ENCODE peak calls at places on chromosomes 2 and 18, in five cellular contexts. One of them, this sample, is unnamed.

GRCh38 chr2:57460875-57461274 is 585.7 kb upstream of the VRK2 start:
- DNase-seq in NB4: no peak
- DNase-seq in endothelial cell: no peak
- DNase-seq in dorsolateral prefrontal cortex: no peak
- DNase-seq in AG04449: no peak
- DNase-seq in this sample: no peak

GRCh38 chr2:211503856-211504255 is 947.5 kb downstream of the CPS1 start:
- DNase-seq in NB4: peak; percentile 14
- DNase-seq in endothelial cell: no peak
- DNase-seq in dorsolateral prefrontal cortex: no peak
- DNase-seq in AG04449: no peak
- DNase-seq in this sample: no peak

GRCh38 chr2:240840435-240841060 is 20.5 kb upstream of the KIF1A start:
- DNase-seq in NB4: peak; percentile 51
- DNase-seq in endothelial cell: peak; percentile 89
- DNase-seq in dorsolateral prefrontal cortex: no peak
- DNase-seq in AG04449: no peak
- DNase-seq in this sample: no peak

GRCh38 chr2:25982968-25983280 is 627 bp upstream of the KIF3C start:
- DNase-seq in NB4: no peak
- DNase-seq in endothelial cell: no peak
- DNase-seq in dorsolateral prefrontal cortex: no peak
- DNase-seq in AG04449: no peak
- DNase-seq in this sample: no peak

GRCh38 chr2:109702250-109702985 is 88.3 kb downstream of the SOWAHC start:
- DNase-seq in NB4: no peak
- DNase-seq in endothelial cell: no peak
- DNase-seq in dorsolateral prefrontal cortex: no peak
- DNase-seq in AG04449: no peak
- DNase-seq in this sample: no peak

GRCh38 chr2:201796478-201796865 is 9.9 kb upstream of the CDK15 start:
- DNase-seq in NB4: no peak
- DNase-seq in endothelial cell: no peak
- DNase-seq in dorsolateral prefrontal cortex: no peak
- DNase-seq in AG04449: no peak
- DNase-seq in this sample: no peak

GRCh38 chr18:22466608-22467390 is 49.1 kb upstream of the CTAGE1 start:
- DNase-seq in NB4: no peak
- DNase-seq in endothelial cell: no peak
- DNase-seq in dorsolateral prefrontal cortex: no peak
- DNase-seq in AG04449: peak; percentile 53
- DNase-seq in this sample: peak; percentile 36

GRCh38 chr2:108271691-108272253 is 16.9 kb upstream of the SULT1C2 start:
- DNase-seq in NB4: no peak
- DNase-seq in endothelial cell: no peak
- DNase-seq in dorsolateral prefrontal cortex: no peak
- DNase-seq in AG04449: peak; percentile 17
- DNase-seq in this sample: peak; percentile 47

GRCh38 chr2:98027535-98027934 is 31.8 kb upstream of the TMEM131 start:
- DNase-seq in NB4: no peak
- DNase-seq in endothelial cell: no peak
- DNase-seq in dorsolateral prefrontal cortex: no peak
- DNase-seq in AG04449: no peak
- DNase-seq in this sample: no peak

GRCh38 chr2:27297195-27297594 is 11.1 kb downstream of the UCN start:
- DNase-seq in NB4: no peak
- DNase-seq in endothelial cell: no peak
- DNase-seq in dorsolateral prefrontal cortex: no peak
- DNase-seq in AG04449: no peak
- DNase-seq in this sample: no peak

GRCh38 chr2:120594856-120595685 is 140.6 kb upstream of the GLI2 start:
- DNase-seq in NB4: no peak
- DNase-seq in endothelial cell: no peak
- DNase-seq in dorsolateral prefrontal cortex: no peak
- DNase-seq in AG04449: no peak
- DNase-seq in this sample: no peak

GRCh38 chr18:23149570-23149969 is 14.3 kb downstream of the CABLES1 start:
- DNase-seq in NB4: no peak
- DNase-seq in endothelial cell: no peak
- DNase-seq in dorsolateral prefrontal cortex: no peak
- DNase-seq in AG04449: no peak
- DNase-seq in this sample: no peak

GRCh38 chr2:150100311-150100710 is 387.2 kb downstream of the RND3 start:
- DNase-seq in NB4: no peak
- DNase-seq in endothelial cell: no peak
- DNase-seq in dorsolateral prefrontal cortex: no peak
- DNase-seq in AG04449: no peak
- DNase-seq in this sample: no peak

GRCh38 chr2:150099805-150100204 is 387.7 kb downstream of the RND3 start:
- DNase-seq in NB4: no peak
- DNase-seq in endothelial cell: no peak
- DNase-seq in dorsolateral prefrontal cortex: no peak
- DNase-seq in AG04449: no peak
- DNase-seq in this sample: no peak

GRCh38 chr2:150095361-150095760 is 392.1 kb downstream of the RND3 start:
- DNase-seq in NB4: no peak
- DNase-seq in endothelial cell: no peak
- DNase-seq in dorsolateral prefrontal cortex: no peak
- DNase-seq in AG04449: no peak
- DNase-seq in this sample: no peak

GRCh38 chr2:150097402-150097801 is 390.1 kb downstream of the RND3 start:
- DNase-seq in NB4: no peak
- DNase-seq in endothelial cell: no peak
- DNase-seq in dorsolateral prefrontal cortex: no peak
- DNase-seq in AG04449: no peak
- DNase-seq in this sample: no peak

DNA sequence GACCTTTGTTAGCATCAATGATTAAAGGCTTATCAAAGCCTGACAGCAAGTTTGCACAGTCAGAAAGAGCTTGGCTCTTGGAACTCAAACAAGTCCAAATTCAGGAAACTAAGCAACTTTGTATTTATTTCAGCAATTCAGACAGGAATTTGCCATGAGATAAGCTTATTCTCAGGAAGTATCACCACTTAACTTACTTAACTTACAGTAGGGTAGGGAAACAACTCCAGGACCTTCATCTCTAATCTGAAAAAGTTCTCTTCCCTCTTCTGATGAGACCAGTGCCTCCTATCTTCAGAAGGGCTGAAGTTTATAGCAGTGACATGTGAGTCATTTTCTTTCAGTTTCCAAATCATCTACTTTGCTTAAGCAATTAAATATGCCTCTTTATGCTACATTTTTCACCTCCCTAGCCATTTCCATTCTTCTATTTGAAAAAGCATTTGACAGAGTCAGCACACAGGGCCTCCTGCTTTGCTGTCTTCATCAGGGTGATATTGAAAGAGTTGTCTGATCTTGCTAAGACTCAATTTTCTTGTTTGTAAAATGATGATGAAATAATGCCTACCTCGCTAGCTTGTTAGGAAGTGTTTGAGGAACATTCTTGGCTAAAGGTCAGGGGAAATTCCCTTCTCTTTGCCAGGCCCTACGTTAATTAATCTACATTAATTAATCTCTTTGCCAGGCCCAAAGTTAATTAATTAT is 389.4 kb downstream of the RND3 start:
- DNase-seq in NB4: no peak
- DNase-seq in endothelial cell: no peak
- DNase-seq in dorsolateral prefrontal cortex: no peak
- DNase-seq in AG04449: no peak
- DNase-seq in this sample: no peak
- TF ChIP-seq CTCF in NB4: no peak
- TF ChIP-seq CTCF in endothelial cell: no peak
- TF ChIP-seq CTCF in dorsolateral prefrontal cortex: no peak
- TF ChIP-seq CTCF in AG04449: peak; percentile 0
- TF ChIP-seq CTCF in this sample: peak; percentile 46

GRCh38 chr2:168703926-168704325 is 98.5 kb upstream of the NOSTRIN start:
- DNase-seq in NB4: no peak
- DNase-seq in endothelial cell: no peak
- DNase-seq in dorsolateral prefrontal cortex: no peak
- DNase-seq in AG04449: no peak
- DNase-seq in this sample: no peak

GRCh38 chr2:168708099-168708498 is 94.3 kb upstream of the NOSTRIN start:
- DNase-seq in NB4: no peak
- DNase-seq in endothelial cell: no peak
- DNase-seq in dorsolateral prefrontal cortex: no peak
- DNase-seq in AG04449: no peak
- DNase-seq in this sample: no peak

GRCh38 chr2:168702579-168702978 is 99.9 kb upstream of the NOSTRIN start:
- DNase-seq in NB4: no peak
- DNase-seq in endothelial cell: no peak
- DNase-seq in dorsolateral prefrontal cortex: no peak
- DNase-seq in AG04449: no peak
- DNase-seq in this sample: no peak

GRCh38 chr2:168706806-168707205 is 95.6 kb upstream of the NOSTRIN start:
- DNase-seq in NB4: no peak
- DNase-seq in endothelial cell: no peak
- DNase-seq in dorsolateral prefrontal cortex: no peak
- DNase-seq in AG04449: no peak
- DNase-seq in this sample: no peak

GRCh38 chr2:168705534-168706470 is 96.6 kb upstream of the NOSTRIN start:
- DNase-seq in NB4: peak; percentile 57
- DNase-seq in endothelial cell: no peak
- DNase-seq in dorsolateral prefrontal cortex: no peak
- DNase-seq in AG04449: no peak
- DNase-seq in this sample: no peak
- TF ChIP-seq CTCF in NB4: peak; percentile 38
- TF ChIP-seq CTCF in endothelial cell: peak; percentile 35
- TF ChIP-seq CTCF in dorsolateral prefrontal cortex: peak; percentile 64
- TF ChIP-seq CTCF in AG04449: peak; percentile 9
- TF ChIP-seq CTCF in this sample: peak; percentile 40

DNA sequence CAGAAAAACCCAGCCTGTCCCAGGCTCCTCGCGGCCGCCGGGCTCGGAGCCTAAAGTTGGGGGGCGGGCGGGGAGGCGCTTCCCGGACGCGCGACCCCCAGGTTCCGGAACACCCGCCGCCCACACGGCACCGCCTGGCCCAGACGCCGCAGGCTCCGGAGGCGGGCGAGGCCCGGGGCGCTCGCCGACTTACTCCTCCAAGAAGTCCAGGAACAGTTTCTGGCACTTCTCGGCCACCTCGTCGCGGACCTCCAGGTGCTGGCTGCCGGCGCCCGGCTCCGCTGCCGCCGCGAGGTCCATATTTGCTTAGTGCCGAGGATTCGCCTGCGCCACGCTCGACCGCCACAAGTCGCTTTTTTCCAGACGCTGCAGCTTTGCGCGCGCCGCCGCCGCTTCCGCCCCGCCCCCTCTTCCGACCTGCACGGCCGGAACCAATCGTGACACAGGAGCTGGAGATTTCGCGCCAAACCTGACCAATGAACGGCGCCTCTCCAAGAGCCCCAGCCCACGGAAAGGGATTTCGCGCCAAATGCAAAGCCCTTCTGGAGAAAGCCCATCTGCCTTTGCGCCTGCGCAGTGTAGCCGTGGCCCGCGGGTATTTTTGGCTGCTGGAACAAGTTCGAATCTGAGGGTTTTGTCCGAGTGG is at the start of gene MCM6:
- DNase-seq in NB4: peak; percentile 100
- DNase-seq in endothelial cell: peak; percentile 95
- DNase-seq in dorsolateral prefrontal cortex: peak; percentile 93
- DNase-seq in AG04449: peak; percentile 88
- DNase-seq in this sample: peak; percentile 97
- TF ChIP-seq CTCF in NB4: no peak
- TF ChIP-seq CTCF in endothelial cell: no peak
- TF ChIP-seq CTCF in dorsolateral prefrontal cortex: peak; percentile 50
- TF ChIP-seq CTCF in AG04449: no peak
- TF ChIP-seq CTCF in this sample: no peak

GRCh38 chr2:73961823-73962615 is 22.7 kb upstream of the TET3 start:
- DNase-seq in NB4: no peak
- DNase-seq in endothelial cell: no peak
- DNase-seq in dorsolateral prefrontal cortex: no peak
- DNase-seq in AG04449: no peak
- DNase-seq in this sample: no peak
- TF ChIP-seq CTCF in NB4: no peak
- TF ChIP-seq CTCF in endothelial cell: no peak
- TF ChIP-seq CTCF in dorsolateral prefrontal cortex: no peak
- TF ChIP-seq CTCF in AG04449: no peak
- TF ChIP-seq CTCF in this sample: no peak

GRCh38 chr2:1676091-1676912 is 68.0 kb downstream of the PXDN start:
- DNase-seq in NB4: no peak
- DNase-seq in endothelial cell: no peak
- DNase-seq in dorsolateral prefrontal cortex: no peak
- DNase-seq in AG04449: no peak
- DNase-seq in this sample: no peak
- TF ChIP-seq CTCF in NB4: no peak
- TF ChIP-seq CTCF in endothelial cell: no peak
- TF ChIP-seq CTCF in dorsolateral prefrontal cortex: no peak
- TF ChIP-seq CTCF in AG04449: no peak
- TF ChIP-seq CTCF in this sample: no peak

GRCh38 chr18:37663446-37663845 is 97.8 kb upstream of the CELF4 start:
- DNase-seq in NB4: no peak
- DNase-seq in endothelial cell: no peak
- DNase-seq in dorsolateral prefrontal cortex: no peak
- DNase-seq in AG04449: no peak
- DNase-seq in this sample: no peak

GRCh38 chr18:37662546-37663339 is 97.1 kb upstream of the CELF4 start:
- DNase-seq in NB4: no peak
- DNase-seq in endothelial cell: no peak
- DNase-seq in dorsolateral prefrontal cortex: no peak
- DNase-seq in AG04449: no peak
- DNase-seq in this sample: no peak

GRCh38 chr18:37661478-37661877 is 95.9 kb upstream of the CELF4 start:
- DNase-seq in NB4: no peak
- DNase-seq in endothelial cell: no peak
- DNase-seq in dorsolateral prefrontal cortex: no peak
- DNase-seq in AG04449: no peak
- DNase-seq in this sample: no peak

GRCh38 chr18:37661061-37661460 is 95.5 kb upstream of the CELF4 start:
- DNase-seq in NB4: no peak
- DNase-seq in endothelial cell: no peak
- DNase-seq in dorsolateral prefrontal cortex: no peak
- DNase-seq in AG04449: no peak
- DNase-seq in this sample: no peak

GRCh38 chr18:37662099-37662498 is 96.5 kb upstream of the CELF4 start:
- DNase-seq in NB4: no peak
- DNase-seq in endothelial cell: no peak
- DNase-seq in dorsolateral prefrontal cortex: no peak
- DNase-seq in AG04449: no peak
- DNase-seq in this sample: no peak
- TF ChIP-seq CTCF in NB4: no peak
- TF ChIP-seq CTCF in endothelial cell: no peak
- TF ChIP-seq CTCF in dorsolateral prefrontal cortex: no peak
- TF ChIP-seq CTCF in AG04449: no peak
- TF ChIP-seq CTCF in this sample: no peak

GRCh38 chr2:88694015-88694414 is 2.5 kb downstream of the RPIA start:
- DNase-seq in NB4: peak; percentile 12
- DNase-seq in endothelial cell: no peak
- DNase-seq in dorsolateral prefrontal cortex: no peak
- DNase-seq in AG04449: no peak
- DNase-seq in this sample: no peak

GRCh38 chr2:88691339-88692183 is at the start of gene RPIA:
- DNase-seq in NB4: peak; percentile 99
- DNase-seq in endothelial cell: peak; percentile 97
- DNase-seq in dorsolateral prefrontal cortex: peak; percentile 98
- DNase-seq in AG04449: peak; percentile 91
- DNase-seq in this sample: peak; percentile 93

GRCh38 chr2:88687384-88687783 is 4.1 kb upstream of the RPIA start:
- DNase-seq in NB4: no peak
- DNase-seq in endothelial cell: no peak
- DNase-seq in dorsolateral prefrontal cortex: no peak
- DNase-seq in AG04449: no peak
- DNase-seq in this sample: no peak

GRCh38 chr2:88692187-88692586 is 714 bp downstream of the RPIA start:
- DNase-seq in NB4: peak; percentile 73
- DNase-seq in endothelial cell: peak; percentile 20
- DNase-seq in dorsolateral prefrontal cortex: no peak
- DNase-seq in AG04449: no peak
- DNase-seq in this sample: no peak

GRCh38 chr2:88690591-88691338 is 708 bp upstream of the RPIA start:
- DNase-seq in NB4: no peak
- DNase-seq in endothelial cell: no peak
- DNase-seq in dorsolateral prefrontal cortex: no peak
- DNase-seq in AG04449: no peak
- DNase-seq in this sample: no peak
- TF ChIP-seq CTCF in NB4: no peak
- TF ChIP-seq CTCF in endothelial cell: no peak
- TF ChIP-seq CTCF in dorsolateral prefrontal cortex: no peak
- TF ChIP-seq CTCF in AG04449: no peak
- TF ChIP-seq CTCF in this sample: no peak